ENCODE peak calls at places on chromosome 17, in six cellular contexts. One of them, this sample, is unnamed.

GRCh38 chr17:47305302-47305923 is 18.3 kb upstream of the EFCAB13 start:
- DNase-seq in posterior vena cava: no peak
- DNase-seq in activated T-helper 1 cell treated with anti-CD3 and anti-CD28 coated beads, Interleukin-2, amount 50 U/mL, for 16 hours: no peak
- DNase-seq in stimulated activated CD8-positive, alpha-beta memory T cell treated with anti-CD3 and anti-CD28 coated beads, Interleukin-4, amount 100 ng/mL, for 1 hour: no peak
- DNase-seq in CD4-positive, CD25-positive, alpha-beta regulatory T cell: no peak
- DNase-seq in left colon: no peak
- DNase-seq in this sample: no peak

GRCh38 chr17:38598536-38598935 is 7.2 kb downstream of the SRCIN1 start:
- DNase-seq in CD4-positive, CD25-positive, alpha-beta regulatory T cell: no peak
- DNase-seq in left colon: peak
- DNase-seq in stimulated activated CD8-positive, alpha-beta memory T cell treated with anti-CD3 and anti-CD28 coated beads, Interleukin-4, amount 100 ng/mL, for 1 hour: no peak
- DNase-seq in activated T-helper 1 cell treated with anti-CD3 and anti-CD28 coated beads, Interleukin-2, amount 50 U/mL, for 16 hours: no peak
- DNase-seq in posterior vena cava: no peak
- DNase-seq in this sample: no peak

GRCh38 chr17:16381496-16381820 is 567 bp downstream of the UBB start:
- DNase-seq in activated T-helper 1 cell treated with anti-CD3 and anti-CD28 coated beads, Interleukin-2, amount 50 U/mL, for 16 hours: peak
- DNase-seq in posterior vena cava: no peak
- DNase-seq in stimulated activated CD8-positive, alpha-beta memory T cell treated with anti-CD3 and anti-CD28 coated beads, Interleukin-4, amount 100 ng/mL, for 1 hour: no peak
- DNase-seq in CD4-positive, CD25-positive, alpha-beta regulatory T cell: no peak
- DNase-seq in left colon: peak
- DNase-seq in this sample: no peak

GRCh38 chr17:66567234-66568170 is 265.1 kb downstream of the PRKCA start:
- DNase-seq in stimulated activated CD8-positive, alpha-beta memory T cell treated with anti-CD3 and anti-CD28 coated beads, Interleukin-4, amount 100 ng/mL, for 1 hour: peak
- DNase-seq in posterior vena cava: peak
- DNase-seq in activated T-helper 1 cell treated with anti-CD3 and anti-CD28 coated beads, Interleukin-2, amount 50 U/mL, for 16 hours: peak
- DNase-seq in CD4-positive, CD25-positive, alpha-beta regulatory T cell: peak
- DNase-seq in left colon: peak
- DNase-seq in this sample: peak

GRCh38 chr17:44308865-44309264 is 464 bp downstream of the RUNDC3A start:
- DNase-seq in posterior vena cava: no peak
- DNase-seq in CD4-positive, CD25-positive, alpha-beta regulatory T cell: no peak
- DNase-seq in activated T-helper 1 cell treated with anti-CD3 and anti-CD28 coated beads, Interleukin-2, amount 50 U/mL, for 16 hours: no peak
- DNase-seq in stimulated activated CD8-positive, alpha-beta memory T cell treated with anti-CD3 and anti-CD28 coated beads, Interleukin-4, amount 100 ng/mL, for 1 hour: no peak
- DNase-seq in left colon: no peak
- DNase-seq in this sample: no peak

GRCh38 chr17:39701784-39702422 is 2.0 kb downstream of the ERBB2 start:
- DNase-seq in activated T-helper 1 cell treated with anti-CD3 and anti-CD28 coated beads, Interleukin-2, amount 50 U/mL, for 16 hours: no peak
- DNase-seq in left colon: no peak
- DNase-seq in stimulated activated CD8-positive, alpha-beta memory T cell treated with anti-CD3 and anti-CD28 coated beads, Interleukin-4, amount 100 ng/mL, for 1 hour: no peak
- DNase-seq in posterior vena cava: no peak
- DNase-seq in CD4-positive, CD25-positive, alpha-beta regulatory T cell: no peak
- DNase-seq in this sample: no peak

GRCh38 chr17:48747445-48748363 is 19.2 kb upstream of the HOXB13 start:
- DNase-seq in posterior vena cava: peak
- DNase-seq in stimulated activated CD8-positive, alpha-beta memory T cell treated with anti-CD3 and anti-CD28 coated beads, Interleukin-4, amount 100 ng/mL, for 1 hour: no peak
- DNase-seq in CD4-positive, CD25-positive, alpha-beta regulatory T cell: no peak
- DNase-seq in left colon: no peak
- DNase-seq in activated T-helper 1 cell treated with anti-CD3 and anti-CD28 coated beads, Interleukin-2, amount 50 U/mL, for 16 hours: no peak
- DNase-seq in this sample: no peak

GRCh38 chr17:30225919-30226553 is 9.5 kb downstream of the SLC6A4 start:
- DNase-seq in CD4-positive, CD25-positive, alpha-beta regulatory T cell: no peak
- DNase-seq in left colon: no peak
- DNase-seq in stimulated activated CD8-positive, alpha-beta memory T cell treated with anti-CD3 and anti-CD28 coated beads, Interleukin-4, amount 100 ng/mL, for 1 hour: no peak
- DNase-seq in activated T-helper 1 cell treated with anti-CD3 and anti-CD28 coated beads, Interleukin-2, amount 50 U/mL, for 16 hours: no peak
- DNase-seq in posterior vena cava: peak
- DNase-seq in this sample: no peak

This sample was measured in activated CD4-positive, alpha-beta T cell treated with anti-CD3 and anti-CD28 coated beads, Interleukin-2, amount 10 ng/mL, durations not matched to agents 7 days and 5 days.